ENCODE peak calls at places on chromosome 11, in ten cellular contexts. F is naive B cell; Y is globus pallidus; G is activated CD8-positive, alpha-beta memory T cell treated with anti-CD3 and anti-CD28 coated beads for 48 hours; Q is non-pigmented ciliary epithelial cell; B is CD8-positive, alpha-beta T cell; D is AG10803; C is fibroblast of mammary gland; V is immature natural killer cell; Z is adipocyte. R is an unnamed sample.

GRCh38 chr11:78223320-78223954 is 34.7 kb downstream of the USP35 start:
- DNase-seq in F (peak), Y (no peak), G (no peak), Q (no peak), B (no peak), D (no peak), C (no peak), V (no peak), Z (no peak), R (no peak)

GRCh38 chr11:63919267-63920125 is 2.5 kb upstream of the RCOR2 start:
- DNase-seq in F (no peak), Y (peak), G (no peak), Q (no peak), B (no peak), D (no peak), C (peak), V (no peak), Z (no peak), R (no peak)

GRCh38 chr11:125168875-125169537 is 4.5 kb downstream of the PKNOX2 start:
- DNase-seq in F (no peak), Y (no peak), G (no peak), Q (no peak), B (no peak), D (no peak), C (no peak), V (no peak), Z (no peak), R (no peak)

GRCh38 chr11:59754859-59755700 is at the start of gene STX3:
- DNase-seq in F (peak), Y (peak), G (peak), Q (no peak), B (peak), D (peak), C (peak), V (peak), Z (peak), R (peak)

GRCh38 chr11:86176165-86176884 is 68.2 kb upstream of the EED start:
- DNase-seq in F (no peak), Y (no peak), G (no peak), Q (no peak), B (no peak), D (peak), C (peak), V (no peak), Z (no peak), R (no peak)

GRCh38 chr11:4071325-4071724 is 23.3 kb upstream of the RRM1 start:
- DNase-seq in F (no peak), Y (no peak), G (no peak), Q (no peak), B (no peak), D (no peak), C (no peak), V (no peak), Z (no peak), R (no peak)

GRCh38 chr11:86182976-86183584 is 61.5 kb upstream of the EED start:
- DNase-seq in F (no peak), Y (no peak), G (no peak), Q (no peak), B (peak), D (no peak), C (no peak), V (peak), Z (no peak), R (no peak)

GRCh38 chr11:75896843-75897419 is 81.9 kb downstream of the UVRAG start:
- DNase-seq in F (no peak), Y (no peak), G (no peak), Q (peak), B (no peak), D (peak), C (peak), V (peak), Z (peak), R (no peak)

GRCh38 chr11:72012897-72013721 is 14.4 kb downstream of the IL18BP start:
- DNase-seq in F (no peak), Y (peak), G (no peak), Q (no peak), B (no peak), D (peak), C (peak), V (no peak), Z (no peak), R (no peak)

GRCh38 chr11:85132839-85133238 is 494.3 kb downstream of the DLG2 start:
- DNase-seq in F (no peak), Y (peak), G (no peak), Q (no peak), B (no peak), D (no peak), C (peak), V (no peak), Z (peak), R (peak)

GRCh38 chr11:74579577-74580270 is 12.7 kb upstream of the POLD3 start:
- DNase-seq in F (no peak), Y (no peak), G (no peak), Q (no peak), B (no peak), D (no peak), C (no peak), V (no peak), Z (no peak), R (no peak)

GRCh38 chr11:87722756-87723599 is 452.3 kb downstream of the RAB38 start:
- DNase-seq in F (no peak), Y (no peak), G (no peak), Q (no peak), B (no peak), D (peak), C (peak), V (no peak), Z (peak), R (no peak)

GRCh38 chr11:131511794-131512193 is 141.4 kb downstream of the NTM start:
- DNase-seq in F (no peak), Y (no peak), G (no peak), Q (no peak), B (no peak), D (peak), C (peak), V (no peak), Z (peak), R (peak)

GRCh38 chr11:116580828-116581227 is 192.0 kb downstream of the BUD13 start:
- DNase-seq in F (no peak), Y (peak), G (no peak), Q (no peak), B (no peak), D (no peak), C (no peak), V (no peak), Z (peak), R (no peak)

GRCh38 chr11:96357794-96358193 is 14.8 kb upstream of the MAML2 start:
- DNase-seq in F (no peak), Y (no peak), G (no peak), Q (no peak), B (no peak), D (no peak), C (no peak), V (no peak), Z (no peak), R (no peak)

GRCh38 chr11:57913713-57914704 is 109.7 kb upstream of the OR9Q1 start:
- DNase-seq in F (no peak), Y (no peak), G (no peak), Q (no peak), B (no peak), D (no peak), C (no peak), V (no peak), Z (no peak), R (no peak)

GRCh38 chr11:93668171-93668570 is 6.7 kb downstream of the CEP295 start:
- DNase-seq in F (no peak), Y (no peak), G (no peak), Q (no peak), B (no peak), D (peak), C (peak), V (no peak), Z (peak), R (no peak)

GRCh38 chr11:42093541-42093940 is 634.1 kb upstream of the LRRC4C start:
- DNase-seq in F (no peak), Y (no peak), G (no peak), Q (no peak), B (no peak), D (no peak), C (no peak), V (no peak), Z (no peak), R (no peak)

GRCh38 chr11:78231962-78232459 is 43.3 kb downstream of the USP35 start:
- DNase-seq in F (no peak), Y (no peak), G (no peak), Q (no peak), B (no peak), D (peak), C (peak), V (no peak), Z (peak), R (no peak)

GRCh38 chr11:2190670-2191471 is 19.3 kb upstream of the TH start:
- DNase-seq in F (no peak), Y (peak), G (no peak), Q (no peak), B (no peak), D (no peak), C (no peak), V (no peak), Z (no peak), R (no peak)

GRCh38 chr11:69229521-69229920 is 64.4 kb upstream of the MYEOV start:
- DNase-seq in F (no peak), Y (no peak), G (no peak), Q (no peak), B (no peak), D (no peak), C (no peak), V (no peak), Z (no peak), R (no peak)

GRCh38 chr11:12581923-12582322 is 92.3 kb upstream of the TEAD1 start:
- DNase-seq in F (no peak), Y (no peak), G (no peak), Q (peak), B (no peak), D (peak), C (peak), V (no peak), Z (peak), R (no peak)

GRCh38 chr11:45027312-45027711 is 76.6 kb upstream of the TP53I11 start:
- DNase-seq in F (no peak), Y (no peak), G (no peak), Q (no peak), B (no peak), D (no peak), C (no peak), V (no peak), Z (no peak), R (no peak)

GRCh38 chr11:92703431-92703830 is 266.0 kb upstream of the MTNR1B start:
- DNase-seq in F (no peak), Y (no peak), G (no peak), Q (peak), B (no peak), D (peak), C (peak), V (no peak), Z (peak), R (no peak)

GRCh38 chr11:69554849-69555248 is 73.4 kb downstream of the LINC01488 start:
- DNase-seq in F (no peak), Y (no peak), G (no peak), Q (no peak), B (no peak), D (no peak), C (no peak), V (no peak), Z (peak), R (no peak)

R was measured in mesothelial cell of epicardium.